ENCODE peak calls at places on chromosomes 11 and 22, in six cellular contexts. E, L, C, D, Z and P are unnamed samples.
A peak's percentile ranks its signal among the peaks of the same experiment; 100 is the strongest.

GRCh38 chr11:47886096-47886495 is 37.9 kb upstream of the NUP160 start:
- DNase-seq in E (peak; percentile 36), L (peak; percentile 88), C (no peak), D (no peak), Z (peak; percentile 68), P (no peak)

GRCh38 chr11:123255909-123256308 is 60.9 kb upstream of the CLMP start:
- DNase-seq in E (no peak), L (no peak), C (peak; percentile 58), D (no peak), Z (no peak), P (no peak)

GRCh38 chr11:69642549-69642912 is 1.6 kb downstream of the CCND1 start:
- DNase-seq in E (no peak), L (no peak), C (peak; percentile 60), D (no peak), Z (peak; percentile 44), P (peak; percentile 57)

GRCh38 chr11:43924112-43924855 is 18.2 kb upstream of the C11orf96 start:
- DNase-seq in E (no peak), L (no peak), C (no peak), D (no peak), Z (no peak), P (no peak)

GRCh38 chr11:102197759-102198158 is 87.5 kb downstream of the YAP1 start:
- DNase-seq in E (no peak), L (no peak), C (peak; percentile 16), D (no peak), Z (no peak), P (no peak)

GRCh38 chr11:1557904-1558831 is 13.9 kb downstream of the DUSP8 start:
- DNase-seq in E (peak; percentile 53), L (peak; percentile 82), C (no peak), D (peak; percentile 81), Z (peak; percentile 87), P (peak; percentile 99)

GRCh38 chr22:19879248-19879575 is 24.5 kb upstream of the GNB1L start:
- DNase-seq in E (no peak), L (no peak), C (no peak), D (no peak), Z (no peak), P (no peak)

GRCh38 chr11:100624346-100624745 is 62.7 kb upstream of the ARHGAP42 start:
- DNase-seq in E (no peak), L (no peak), C (no peak), D (no peak), Z (no peak), P (no peak)

GRCh38 chr11:105315287-105315686 is 175.7 kb upstream of the CARD18 start:
- DNase-seq in E (peak; percentile 0), L (no peak), C (no peak), D (peak; percentile 5), Z (no peak), P (no peak)

GRCh38 chr11:121500275-121500674 is 47.5 kb upstream of the SORL1-AS1 start:
- DNase-seq in E (no peak), L (no peak), C (no peak), D (no peak), Z (no peak), P (no peak)

GRCh38 chr22:30246962-30247376 is 410 bp upstream of the LIF start:
- DNase-seq in E (no peak), L (no peak), C (no peak), D (no peak), Z (peak; percentile 37), P (no peak)

GRCh38 chr11:127109796-127110195 is 109.2 kb upstream of the KIRREL3 start:
- DNase-seq in E (no peak), L (no peak), C (no peak), D (no peak), Z (no peak), P (no peak)

GRCh38 chr11:116537121-116537520 is 235.7 kb downstream of the BUD13 start:
- DNase-seq in E (no peak), L (no peak), C (no peak), D (no peak), Z (no peak), P (no peak)

GRCh38 chr11:112886707-112887370 is 74.4 kb upstream of the NCAM1 start:
- DNase-seq in E (no peak), L (no peak), C (no peak), D (no peak), Z (no peak), P (no peak)

GRCh38 chr11:5684627-5685362 is at the start of gene TRIM5:
- DNase-seq in E (peak; percentile 94), L (peak; percentile 97), C (peak; percentile 73), D (peak; percentile 97), Z (peak; percentile 89), P (peak; percentile 86)

GRCh38 chr11:12494699-12495098 is 117.3 kb downstream of the PARVA start:
- DNase-seq in E (no peak), L (peak; percentile 59), C (no peak), D (no peak), Z (no peak), P (no peak)

GRCh38 chr11:12269104-12269441 is 108.3 kb upstream of the PARVA start:
- DNase-seq in E (no peak), L (peak; percentile 25), C (no peak), D (no peak), Z (no peak), P (no peak)

GRCh38 chr22:37680191-37680851 is 4.9 kb downstream of the LGALS1 start:
- DNase-seq in E (no peak), L (no peak), C (no peak), D (no peak), Z (no peak), P (no peak)

GRCh38 chr11:129917231-129917630 is 21.9 kb upstream of the NFRKB start:
- DNase-seq in E (no peak), L (peak; percentile 27), C (no peak), D (peak; percentile 55), Z (peak; percentile 47), P (no peak)

GRCh38 chr11:85627332-85627997 is at the start of gene DLG2:
- DNase-seq in E (no peak), L (peak; percentile 48), C (peak; percentile 45), D (peak; percentile 42), Z (peak; percentile 14), P (no peak)

GRCh38 chr11:61757213-61757862 is 4.9 kb downstream of the MYRF start:
- DNase-seq in E (no peak), L (no peak), C (no peak), D (no peak), Z (no peak), P (no peak)